ENCODE peak calls at places on chromosomes 3 and 15, in six cellular contexts. E is cardiac fibroblast, D is fibroblast of lung, S is adrenal gland, P is lower lobe of right lung, H is OCI-LY7. B is an unnamed sample.

GRCh38 chr3:122014741-122015140 is 7.3 kb downstream of the ILDR1 start:
- DNase-seq in S (no peak), H (no peak), D (no peak), E (no peak), P (no peak), B (no peak)

GRCh38 chr15:39691229-39691628 is 91.4 kb downstream of the FSIP1 start:
- DNase-seq in P (no peak), H (no peak), E (no peak), D (no peak), S (no peak), B (no peak)

GRCh38 chr3:107525101-107525953 is 2.6 kb downstream of the BBX start:
- DNase-seq in P (peak; percentile 47), D (peak; percentile 22), S (peak; percentile 33), E (peak; percentile 28), H (peak; percentile 26), B (peak; percentile 33)

GRCh38 chr15:32901995-32902394 is 184.2 kb downstream of the GREM1 start:
- DNase-seq in H (no peak), S (no peak), E (no peak), P (no peak), D (no peak), B (no peak)

GRCh38 chr3:112519424-112520001 is 20.2 kb upstream of the BTLA start:
- DNase-seq in P (no peak), D (peak; percentile 86), H (peak; percentile 81), E (peak; percentile 90), S (peak; percentile 32), B (peak; percentile 81)

GRCh38 chr3:31945738-31946052 is 35.4 kb downstream of the OSBPL10 start:
- DNase-seq in H (no peak), E (peak; percentile 87), P (no peak), D (peak; percentile 68), S (no peak), B (no peak)

GRCh38 chr3:38843898-38844297 is 27.9 kb upstream of the SCN10A start:
- DNase-seq in P (no peak), D (peak; percentile 77), E (peak; percentile 81), H (peak; percentile 10), S (no peak), B (peak; percentile 68)

GRCh38 chr3:31959951-31960792 is 20.9 kb downstream of the OSBPL10 start:
- DNase-seq in H (peak; percentile 60), P (no peak), E (peak; percentile 54), D (peak; percentile 59), S (no peak), B (peak; percentile 32)

GRCh38 chr3:47455806-47456452 is 19.8 kb downstream of the SCAP start:
- DNase-seq in P (no peak), D (peak; percentile 73), H (no peak), E (peak; percentile 41), S (no peak), B (no peak)

GRCh38 chr3:128455786-128456748 is 10.6 kb downstream of the DNAJB8 start:
- DNase-seq in S (no peak), H (no peak), E (no peak), P (no peak), D (no peak), B (no peak)

GRCh38 chr3:193948459-193948858 is 187.5 kb upstream of the HES1 start:
- DNase-seq in D (no peak), E (no peak), S (no peak), H (no peak), P (no peak), B (no peak)

GRCh38 chr3:152379415-152380042 is 110.8 kb downstream of the MBNL1 start:
- DNase-seq in D (no peak), E (no peak), P (no peak), S (no peak), H (no peak), B (no peak)

GRCh38 chr3:152380048-152380447 is 111.3 kb downstream of the MBNL1 start:
- DNase-seq in S (no peak), E (no peak), P (no peak), H (no peak), D (no peak), B (no peak)

GRCh38 chr3:152382312-152383135 is 113.8 kb downstream of the MBNL1 start:
- DNase-seq in D (no peak), P (no peak), H (no peak), E (peak; percentile 48), S (no peak), B (no peak)

GRCh38 chr3:152383136-152383606 is 114.4 kb downstream of the MBNL1 start:
- DNase-seq in H (no peak), S (no peak), D (no peak), E (no peak), P (no peak), B (no peak)

GRCh38 chr3:152381881-152382295 is 113.2 kb downstream of the MBNL1 start:
- DNase-seq in H (no peak), P (no peak), D (no peak), E (no peak), S (no peak), B (no peak)
- H3K4me3 ChIP-seq in H (no peak overlapping the region), P (peak overlapping the region; percentile 39), D (no peak overlapping the region), E (peak overlapping the region; percentile 29), S (no peak overlapping the region), B (no peak overlapping the region)

DNA sequence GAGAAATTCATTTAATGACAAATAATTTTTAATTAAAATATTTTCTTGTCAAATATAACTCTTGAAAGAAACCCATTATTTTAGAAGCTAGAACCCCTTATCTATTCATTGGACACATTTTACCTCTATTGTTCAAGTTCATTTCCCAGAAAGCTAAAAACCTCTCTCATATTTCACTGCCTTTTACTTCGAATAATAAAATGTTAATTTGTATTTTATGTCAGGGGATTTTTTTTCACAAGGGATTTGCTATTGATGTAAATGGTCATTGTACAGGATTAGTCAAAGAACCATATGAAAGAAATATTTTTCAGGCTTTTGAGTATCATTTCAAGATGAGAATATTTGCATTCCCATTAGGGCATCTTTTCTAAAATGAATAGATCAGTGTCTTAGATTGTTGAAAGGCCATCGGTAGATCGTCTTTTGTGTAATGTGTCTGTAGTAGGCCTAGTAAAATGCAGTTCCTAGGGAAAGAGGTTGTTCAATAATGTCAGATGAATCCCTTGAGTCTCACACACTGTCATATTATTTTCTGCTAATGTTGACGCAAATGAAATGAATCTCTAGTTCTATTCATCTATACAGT is 114.5 kb downstream of the ROBO1 start:
- DNase-seq in D (no peak), E (no peak), P (no peak), S (no peak), H (no peak), B (no peak)
- H3K4me3 ChIP-seq in D (no peak overlapping the region), E (no peak overlapping the region), P (no peak overlapping the region), S (no peak overlapping the region), H (no peak overlapping the region), B (no peak overlapping the region)

GRCh38 chr15:26773917-26774316 is 1.1 kb upstream of the GABRB3 start:
- DNase-seq in H (no peak), D (no peak), P (no peak), E (no peak), S (no peak), B (no peak)
- H3K4me3 ChIP-seq in H (no peak overlapping the region), D (no peak overlapping the region), P (no peak overlapping the region), E (no peak overlapping the region), S (no peak overlapping the region), B (no peak overlapping the region)

GRCh38 chr3:63851287-63851686 is 12.3 kb downstream of the THOC7 start:
- DNase-seq in S (no peak), D (no peak), H (no peak), P (no peak), E (no peak), B (no peak)

GRCh38 chr3:63857311-63857710 is 6.3 kb downstream of the THOC7 start:
- DNase-seq in E (peak; percentile 63), H (no peak), P (no peak), S (no peak), D (no peak), B (peak; percentile 22)

GRCh38 chr3:63853106-63853505 is 10.5 kb downstream of the THOC7 start:
- DNase-seq in E (no peak), S (no peak), D (no peak), H (no peak), P (no peak), B (no peak)

GRCh38 chr3:63861306-63861705 is 2.3 kb downstream of the THOC7 start:
- DNase-seq in S (no peak), D (no peak), H (no peak), E (no peak), P (no peak), B (no peak)

DNA sequence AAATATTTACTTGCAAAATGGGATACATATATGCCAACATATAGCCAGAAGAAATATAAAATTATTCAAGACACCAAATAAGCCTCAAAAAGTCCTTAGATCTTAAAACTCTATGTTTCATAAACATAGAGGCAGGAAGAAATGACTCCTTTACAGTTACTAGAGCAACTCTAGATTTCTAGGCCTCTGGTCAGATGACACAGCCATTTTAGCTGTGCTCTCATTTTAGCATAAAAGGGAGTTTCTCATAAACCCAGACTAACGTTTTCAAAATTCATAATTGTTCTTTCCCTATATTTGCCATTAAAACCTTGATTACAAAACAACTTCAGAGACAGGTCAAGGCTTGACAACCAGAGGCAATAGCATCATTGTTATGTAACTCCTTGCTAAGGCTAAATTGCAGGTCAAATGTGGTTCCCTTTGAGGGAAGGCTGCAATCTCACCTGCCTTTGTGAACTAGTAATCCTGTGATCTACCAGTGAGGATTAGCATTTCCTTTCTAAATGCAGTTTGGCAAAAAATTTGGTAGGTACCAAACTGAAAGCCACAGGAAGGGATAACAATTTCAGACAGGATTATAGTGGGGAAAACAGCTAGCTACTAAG is 8.2 kb downstream of the THOC7 start:
- DNase-seq in H (no peak), S (peak; percentile 8), P (no peak), E (no peak), D (no peak), B (no peak)
- H3K4me3 ChIP-seq in H (no peak overlapping the region), S (no peak overlapping the region), P (no peak overlapping the region), E (no peak overlapping the region), D (no peak overlapping the region), B (no peak overlapping the region)

GRCh38 chr3:186194451-186194811 is 85.5 kb upstream of the ETV5 start:
- DNase-seq in E (no peak), H (no peak), S (no peak), D (no peak), P (no peak), B (no peak)
- H3K4me3 ChIP-seq in E (no peak overlapping the region), H (no peak overlapping the region), S (no peak overlapping the region), D (no peak overlapping the region), P (peak overlapping the region; percentile 41), B (no peak overlapping the region)

GRCh38 chr3:6860149-6860548 is 766 bp upstream of the GRM7 start:
- DNase-seq in D (no peak), H (no peak), E (no peak), S (no peak), P (no peak), B (no peak)

GRCh38 chr3:6862880-6863195 is 1.9 kb downstream of the GRM7 start:
- DNase-seq in E (no peak), H (no peak), P (no peak), D (no peak), S (no peak), B (no peak)

GRCh38 chr3:6861331-6861988 is 545 bp downstream of the GRM7 start:
- DNase-seq in S (no peak), D (no peak), P (no peak), H (no peak), E (no peak), B (peak; percentile 22)

GRCh38 chr3:6860911-6861330 is at the start of gene GRM7:
- DNase-seq in S (no peak), E (no peak), D (no peak), P (no peak), H (no peak), B (peak; percentile 79)

GRCh38 chr3:6861989-6862879 is 1.3 kb downstream of the GRM7 start:
- DNase-seq in S (no peak), E (no peak), H (no peak), D (no peak), P (no peak), B (no peak)
- H3K4me3 ChIP-seq in S (no peak overlapping the region), E (no peak overlapping the region), H (no peak overlapping the region), D (no peak overlapping the region), P (no peak overlapping the region), B (peak overlapping the region; percentile 52)

GRCh38 chr3:52454235-52454937 is 545 bp upstream of the TNNC1 start:
- DNase-seq in H (no peak), E (no peak), D (no peak), P (no peak), S (no peak), B (no peak)
- H3K4me3 ChIP-seq in H (peak overlapping the region; percentile 99), E (peak overlapping the region; percentile 84), D (no peak overlapping the region), P (peak overlapping the region; percentile 74), S (no peak overlapping the region), B (no peak overlapping the region)